ENCODE peak calls at places on chromosomes 12 and 14, in nine cellular contexts. A, E, I, U, P, H, Y, O and G are unnamed samples.

GRCh38 chr14:69247691-69248440 is 12.1 kb upstream of the GALNT16 start:
- DNase-seq in A (no peak), E (no peak), I (no peak), U (peak; percentile 94), P (no peak), H (no peak), Y (peak; percentile 45), O (peak; percentile 24), G (no peak)

GRCh38 chr12:93183940-93184663 is 193.6 kb upstream of the NUDT4 start:
- DNase-seq in A (peak; percentile 20), E (no peak), I (no peak), U (no peak), P (no peak), H (no peak), Y (no peak), O (no peak), G (no peak)

GRCh38 chr12:11162494-11162893 is 8.5 kb upstream of the SMIM10L1 start:
- DNase-seq in A (no peak), E (no peak), I (no peak), U (no peak), P (no peak), H (no peak), Y (no peak), O (no peak), G (no peak)

GRCh38 chr12:108712925-108713203 is 18.5 kb downstream of the CORO1C start:
- DNase-seq in A (no peak), E (no peak), I (no peak), U (no peak), P (no peak), H (no peak), Y (no peak), O (no peak), G (no peak)

GRCh38 chr14:82366803-82367202 is 833.1 kb upstream of the SEL1L start:
- DNase-seq in A (no peak), E (no peak), I (no peak), U (no peak), P (no peak), H (no peak), Y (no peak), O (no peak), G (no peak)

GRCh38 chr14:55212611-55213010 is 21.2 kb upstream of the DLGAP5 start:
- DNase-seq in A (no peak), E (no peak), I (no peak), U (no peak), P (no peak), H (no peak), Y (no peak), O (no peak), G (no peak)

GRCh38 chr14:62694075-62694474 is 351.2 kb downstream of the KCNH5 start:
- DNase-seq in A (no peak), E (no peak), I (no peak), U (peak; percentile 99), P (no peak), H (no peak), Y (no peak), O (no peak), G (peak; percentile 9)

GRCh38 chr14:49977126-49977841 is 84.4 kb downstream of the ARF6 start:
- DNase-seq in A (no peak), E (no peak), I (no peak), U (no peak), P (no peak), H (no peak), Y (no peak), O (no peak), G (no peak)

GRCh38 chr14:21987937-21988336 is 314.3 kb upstream of the OR4E1 start:
- DNase-seq in A (no peak), E (no peak), I (no peak), U (peak; percentile 12), P (peak; percentile 36), H (no peak), Y (no peak), O (no peak), G (no peak)

GRCh38 chr14:82075566-82075965 is 541.9 kb upstream of the SEL1L start:
- DNase-seq in A (no peak), E (peak; percentile 27), I (peak; percentile 57), U (no peak), P (no peak), H (peak; percentile 48), Y (no peak), O (no peak), G (no peak)

GRCh38 chr12:100447405-100447804 is 26.3 kb upstream of the NR1H4 start:
- DNase-seq in A (no peak), E (no peak), I (no peak), U (no peak), P (no peak), H (no peak), Y (no peak), O (no peak), G (no peak)

GRCh38 chr14:105281354-105282097 is 19.3 kb downstream of the BRF1 start:
- DNase-seq in A (peak; percentile 58), E (no peak), I (no peak), U (peak; percentile 83), P (peak; percentile 62), H (peak; percentile 50), Y (no peak), O (no peak), G (no peak)

GRCh38 chr14:58238252-58239247 is 6.1 kb upstream of the PSMA3 start:
- DNase-seq in A (no peak), E (no peak), I (no peak), U (no peak), P (no peak), H (no peak), Y (peak; percentile 56), O (no peak), G (no peak)

GRCh38 chr12:6295187-6295811 is 15.2 kb upstream of the PLEKHG6 start:
- DNase-seq in A (no peak), E (peak; percentile 48), I (no peak), U (peak; percentile 82), P (peak; percentile 93), H (peak; percentile 63), Y (peak; percentile 70), O (peak; percentile 83), G (no peak)

GRCh38 chr12:50505386-50505827 is 622 bp downstream of the DIP2B start:
- DNase-seq in A (no peak), E (no peak), I (peak; percentile 63), U (no peak), P (no peak), H (peak; percentile 31), Y (peak; percentile 20), O (peak; percentile 33), G (peak; percentile 32)

GRCh38 chr12:114981036-114981435 is 297.1 kb upstream of the TBX3 start:
- DNase-seq in A (no peak), E (no peak), I (no peak), U (peak; percentile 22), P (no peak), H (no peak), Y (no peak), O (no peak), G (no peak)

GRCh38 chr12:75329918-75330826 is at the start of gene CAPS2:
- DNase-seq in A (peak; percentile 95), E (peak; percentile 83), I (peak; percentile 94), U (peak; percentile 84), P (peak; percentile 74), H (peak; percentile 85), Y (peak; percentile 60), O (peak; percentile 82), G (peak; percentile 51)
- TF ChIP-seq POLR2A in A (no peak), E (no peak), I (peak; percentile 59), U (no peak), P (peak; percentile 52), H (peak; percentile 38), Y (no peak), O (no peak), G (peak; percentile 42)

GRCh38 chr14:32202941-32203882 is at the start of gene RNU6-8:
- DNase-seq in A (peak; percentile 95), E (peak; percentile 86), I (peak; percentile 94), U (peak; percentile 79), P (peak; percentile 62), H (peak; percentile 89), Y (peak; percentile 85), O (peak; percentile 92), G (peak; percentile 57)
- TF ChIP-seq POLR2A in A (peak; percentile 42), E (no peak), I (peak; percentile 65), U (no peak), P (peak; percentile 65), H (peak; percentile 67), Y (no peak), O (peak; percentile 55), G (no peak)

DNA sequence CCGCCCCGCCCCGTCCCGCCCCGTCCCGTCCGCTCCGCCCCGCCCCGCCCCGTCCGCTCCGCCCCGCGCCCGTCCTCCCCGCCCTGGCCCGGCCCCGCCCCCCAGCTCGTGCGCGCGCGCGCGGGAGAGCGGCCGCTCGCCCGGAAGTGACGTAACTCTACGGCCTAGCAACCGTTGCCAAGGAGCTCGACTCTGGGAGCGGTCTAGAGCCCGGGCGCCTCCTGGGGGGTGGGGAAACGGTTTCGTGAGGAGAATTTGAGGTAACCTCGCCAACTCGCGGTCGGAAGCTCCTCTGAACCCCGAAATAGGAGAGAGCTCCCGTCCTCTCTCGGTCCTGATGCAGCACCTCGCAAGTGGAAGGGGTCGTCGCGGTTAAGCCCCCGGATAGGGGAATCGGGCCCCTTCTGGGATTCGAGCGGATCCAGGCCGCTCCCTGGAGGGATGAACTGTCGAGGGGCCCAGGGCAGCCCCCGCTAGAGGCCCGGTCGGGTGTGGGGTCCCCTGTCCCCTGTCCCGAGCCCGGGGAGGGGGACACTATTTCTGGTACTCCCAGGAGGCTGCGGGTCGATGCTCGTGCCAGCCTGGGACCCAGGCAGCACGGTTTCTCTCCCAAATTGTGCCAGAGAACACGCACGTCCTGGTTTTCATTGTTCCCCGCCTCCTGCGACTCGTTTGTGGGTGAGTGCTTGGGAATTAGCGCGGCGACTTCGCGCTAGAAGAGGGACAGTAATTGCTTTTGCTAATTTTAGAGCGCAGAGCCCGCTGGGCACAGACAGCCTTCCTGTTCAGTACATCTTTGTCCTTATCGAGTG is at the start of gene IFT81:
- DNase-seq in A (peak; percentile 98), E (peak; percentile 96), I (peak; percentile 97), U (peak; percentile 90), P (peak; percentile 90), H (peak; percentile 97), Y (peak; percentile 93), O (peak; percentile 98), G (peak; percentile 90)
- TF ChIP-seq POLR2A in A (peak; percentile 59), E (no peak), I (peak; percentile 21), U (peak; percentile 53), P (no peak), H (peak; percentile 65), Y (peak; percentile 38), O (peak; percentile 34), G (peak; percentile 36)

GRCh38 chr14:96795443-96795842 is 1.7 kb upstream of the VRK1 start:
- DNase-seq in A (no peak), E (no peak), I (no peak), U (no peak), P (no peak), H (no peak), Y (no peak), O (no peak), G (no peak)

GRCh38 chr14:96796851-96797187 is 363 bp upstream of the VRK1 start:
- DNase-seq in A (no peak), E (no peak), I (no peak), U (no peak), P (no peak), H (no peak), Y (no peak), O (no peak), G (no peak)

GRCh38 chr14:96797943-96798349 is 764 bp downstream of the VRK1 start:
- DNase-seq in A (peak; percentile 76), E (no peak), I (no peak), U (no peak), P (peak; percentile 9), H (no peak), Y (no peak), O (no peak), G (no peak)

GRCh38 chr14:96799489-96800056 is 2.4 kb downstream of the VRK1 start:
- DNase-seq in A (no peak), E (no peak), I (no peak), U (no peak), P (no peak), H (no peak), Y (no peak), O (no peak), G (no peak)

GRCh38 chr14:96797188-96797942 is at the start of gene VRK1:
- DNase-seq in A (peak; percentile 98), E (peak; percentile 97), I (peak; percentile 98), U (peak; percentile 93), P (peak; percentile 85), H (peak; percentile 96), Y (peak; percentile 92), O (peak; percentile 97), G (peak; percentile 85)
- TF ChIP-seq POLR2A in A (peak; percentile 31), E (no peak), I (no peak), U (peak; percentile 73), P (peak; percentile 66), H (no peak), Y (no peak), O (no peak), G (peak; percentile 82)